ENCODE peak calls at places on chromosomes 13 and 19, in nine cellular contexts. N is NB4, E is A549, J is WTC11, X is H1, G is SK-N-SH, K is K562, L is HCT116, U is GM12878. D is an unnamed sample.

GRCh38 chr13:39600766-39601165 is 2.2 kb downstream of the LHFPL6 start:
- DNase-seq in N (no peak), E (peak), J (peak), X (no peak), G (no peak), K (no peak), L (no peak), U (no peak), D (no peak)

GRCh38 chr13:86002921-86003488 is 203.8 kb upstream of the SLITRK6 start:
- DNase-seq in N (no peak), E (no peak), J (no peak), X (no peak), G (no peak), K (no peak), L (no peak), U (no peak), D (no peak)

GRCh38 chr13:97276862-97277269 is 54.7 kb downstream of the MBNL2 start:
- DNase-seq in N (no peak), E (no peak), J (no peak), X (no peak), G (no peak), K (no peak), L (no peak), U (no peak), D (no peak)

GRCh38 chr19:7395360-7395781 is 46.6 kb downstream of the ARHGEF18 start:
- DNase-seq in N (no peak), E (no peak), J (no peak), X (no peak), G (peak), K (peak), L (no peak), U (no peak), D (peak)

GRCh38 chr19:40279120-40279551 is 6.0 kb downstream of the AKT2 start:
- DNase-seq in N (no peak), E (no peak), J (no peak), X (no peak), G (peak), K (no peak), L (no peak), U (no peak), D (no peak)

GRCh38 chr13:52786747-52787146 is 47.1 kb upstream of the CNMD start:
- DNase-seq in N (no peak), E (no peak), J (no peak), X (no peak), G (no peak), K (no peak), L (peak), U (no peak), D (no peak)

GRCh38 chr19:53903055-53903680 is 5.9 kb upstream of the CACNG7 start:
- DNase-seq in N (peak), E (peak), J (peak), X (no peak), G (no peak), K (peak), L (no peak), U (no peak), D (peak)

GRCh38 chr19:33794578-33795369 is 1.9 kb upstream of the KCTD15 start:
- DNase-seq in N (no peak), E (no peak), J (peak), X (no peak), G (peak), K (no peak), L (no peak), U (no peak), D (no peak)

GRCh38 chr13:106561551-106562170 is 6.3 kb downstream of the ARGLU1 start:
- DNase-seq in N (peak), E (no peak), J (no peak), X (no peak), G (no peak), K (peak), L (no peak), U (peak), D (peak)

GRCh38 chr19:2097330-2098327 is 914 bp downstream of the IZUMO4 start:
- DNase-seq in N (no peak), E (no peak), J (no peak), X (no peak), G (no peak), K (peak), L (no peak), U (no peak), D (no peak)

GRCh38 chr19:55385236-55385748 is 440 bp upstream of the RPL28 start:
- DNase-seq in N (peak), E (peak), J (peak), X (peak), G (peak), K (peak), L (peak), U (peak), D (peak)

GRCh38 chr19:29514525-29515232 is 11.1 kb upstream of the VSTM2B start:
- DNase-seq in N (no peak), E (peak), J (no peak), X (no peak), G (no peak), K (no peak), L (no peak), U (no peak), D (no peak)

GRCh38 chr13:110116072-110116487 is 190.9 kb downstream of the COL4A1 start:
- DNase-seq in N (peak), E (peak), J (peak), X (no peak), G (peak), K (peak), L (peak), U (no peak), D (peak)

GRCh38 chr19:28883241-28883693 is 329.7 kb downstream of the UQCRFS1 start:
- DNase-seq in N (no peak), E (no peak), J (no peak), X (no peak), G (no peak), K (no peak), L (no peak), U (no peak), D (no peak)

GRCh38 chr13:60700994-60701393 is 304.0 kb downstream of the TDRD3 start:
- DNase-seq in N (no peak), E (no peak), J (no peak), X (no peak), G (no peak), K (no peak), L (no peak), U (no peak), D (no peak)

GRCh38 chr13:73913043-73913740 is 221.0 kb downstream of the KLF12 start:
- DNase-seq in N (no peak), E (no peak), J (no peak), X (no peak), G (no peak), K (no peak), L (no peak), U (no peak), D (peak)

GRCh38 chr13:113837554-113838355 is 26.1 kb downstream of the GAS6 start:
- DNase-seq in N (peak), E (peak), J (no peak), X (no peak), G (peak), K (peak), L (peak), U (no peak), D (peak)

GRCh38 chr19:4390017-4390861 is 10.1 kb downstream of the SH3GL1 start:
- DNase-seq in N (no peak), E (no peak), J (peak), X (peak), G (no peak), K (no peak), L (no peak), U (no peak), D (peak)

GRCh38 chr13:45472171-45472705 is 7.5 kb downstream of the COG3 start:
- DNase-seq in N (no peak), E (no peak), J (no peak), X (no peak), G (no peak), K (no peak), L (no peak), U (no peak), D (no peak)

GRCh38 chr13:62280590-62280989 is 864.9 kb upstream of the PCDH20 start:
- DNase-seq in N (peak), E (no peak), J (no peak), X (no peak), G (no peak), K (no peak), L (no peak), U (peak), D (no peak)

GRCh38 chr19:7506385-7507328 is 9.2 kb upstream of the ZNF358 start:
- DNase-seq in N (peak), E (peak), J (peak), X (peak), G (peak), K (peak), L (peak), U (no peak), D (peak)

GRCh38 chr19:18194554-18195238 is 1.7 kb downstream of the MPV17L2 start:
- DNase-seq in N (no peak), E (no peak), J (peak), X (no peak), G (peak), K (peak), L (no peak), U (no peak), D (peak)

GRCh38 chr13:48485447-48485846 is 47.4 kb downstream of the RCBTB2 start:
- DNase-seq in N (no peak), E (no peak), J (no peak), X (no peak), G (no peak), K (no peak), L (no peak), U (no peak), D (no peak)

GRCh38 chr13:110546933-110547332 is 14.6 kb downstream of the RAB20 start:
- DNase-seq in N (no peak), E (peak), J (no peak), X (no peak), G (no peak), K (peak), L (peak), U (no peak), D (peak)

GRCh38 chr19:15154002-15154612 is 46.7 kb downstream of the NOTCH3 start:
- DNase-seq in N (peak), E (peak), J (peak), X (no peak), G (peak), K (peak), L (peak), U (no peak), D (peak)

GRCh38 chr19:41376241-41376997 is at the start of gene TMEM91:
- DNase-seq in N (no peak), E (no peak), J (peak), X (no peak), G (peak), K (no peak), L (no peak), U (no peak), D (peak)

GRCh38 chr13:34647379-34647778 is 294.7 kb upstream of the NBEA start:
- DNase-seq in N (no peak), E (peak), J (no peak), X (no peak), G (no peak), K (no peak), L (no peak), U (no peak), D (no peak)

GRCh38 chr19:35549174-35549788 is 3.9 kb downstream of the TMEM147 start:
- DNase-seq in N (peak), E (peak), J (peak), X (no peak), G (peak), K (peak), L (peak), U (no peak), D (peak)

GRCh38 chr19:17394891-17395415 is 957 bp upstream of the CCDC194 start:
- DNase-seq in N (peak), E (peak), J (peak), X (peak), G (peak), K (peak), L (peak), U (no peak), D (peak)

GRCh38 chr13:32840840-32841713 is 175.1 kb upstream of the KL start:
- DNase-seq in N (no peak), E (no peak), J (no peak), X (no peak), G (no peak), K (no peak), L (no peak), U (peak), D (no peak)

GRCh38 chr13:101698400-101698799 is 245.9 kb downstream of the ITGBL1 start:
- DNase-seq in N (no peak), E (no peak), J (no peak), X (no peak), G (peak), K (no peak), L (no peak), U (no peak), D (no peak)

DNA sequence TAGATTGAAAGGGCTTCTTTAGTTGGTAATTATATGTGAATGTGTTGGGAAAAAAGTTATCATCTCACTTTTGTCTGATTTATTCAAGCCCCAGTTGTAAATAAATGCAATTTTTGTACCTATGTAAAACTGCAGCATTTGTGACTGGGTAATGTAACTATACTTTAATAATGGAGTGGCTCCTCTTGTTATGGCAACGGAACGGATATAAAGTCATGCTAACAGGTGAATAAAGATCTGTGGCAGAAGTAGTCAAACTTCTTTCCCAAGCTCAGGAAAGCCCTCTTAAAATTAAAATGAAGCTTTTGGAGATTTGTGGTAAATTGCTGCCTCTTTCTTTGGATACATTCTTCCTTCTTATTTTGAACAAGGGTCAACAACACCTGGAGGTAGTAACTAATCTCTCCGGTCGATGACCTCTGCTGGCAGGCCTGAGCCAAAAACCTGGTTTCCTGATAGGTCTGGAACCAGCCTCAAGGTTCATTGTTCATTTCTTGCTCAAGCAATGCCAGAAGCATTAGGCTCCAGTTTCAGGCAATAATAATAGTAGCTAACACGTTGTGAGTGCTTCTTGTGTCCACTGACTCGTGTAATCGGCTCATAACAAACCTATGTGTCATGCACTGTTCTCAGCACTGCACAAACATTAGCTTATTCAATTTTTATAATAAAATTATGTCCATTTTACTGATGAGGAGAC is 313.4 kb upstream of the DACH1 start:
- DNase-seq in N (no peak), E (no peak), J (no peak), X (no peak), G (no peak), K (no peak), L (no peak), U (no peak), D (no peak)
- TF ChIP-seq MAX in N (no peak), E (no peak), J (no peak), X (no peak), G (no peak), K (no peak), L (no peak), U (no peak), D (no peak)

DNA sequence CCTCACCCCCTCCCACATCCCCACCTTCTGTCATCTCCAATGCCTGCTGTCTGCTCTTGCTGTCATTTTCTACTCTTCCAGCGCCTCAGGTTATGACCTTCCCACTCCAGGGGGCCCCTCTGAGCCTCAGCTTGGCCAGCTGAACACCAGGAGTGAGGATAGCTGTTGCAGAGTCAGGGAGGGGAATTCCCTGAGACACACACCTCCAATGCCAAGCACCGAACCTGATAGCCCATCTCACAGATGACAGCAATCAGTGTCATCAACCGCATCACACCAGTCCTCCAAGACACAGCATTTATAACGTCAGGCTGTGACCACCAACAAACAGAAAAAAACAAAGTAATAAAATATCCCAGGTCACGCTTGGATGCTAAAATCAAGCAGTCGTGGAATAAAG is 193.5 kb downstream of the ZNF536 start:
- DNase-seq in N (no peak), E (no peak), J (no peak), X (no peak), G (no peak), K (no peak), L (no peak), U (no peak), D (no peak)
- TF ChIP-seq MAX in N (no peak), E (no peak), J (no peak), X (no peak), G (no peak), K (no peak), L (no peak), U (no peak), D (no peak)

GRCh38 chr13:83503424-83503823 is 378.9 kb downstream of the SLITRK1 start:
- DNase-seq in N (no peak), E (no peak), J (no peak), X (no peak), G (no peak), K (no peak), L (no peak), U (no peak), D (no peak)

GRCh38 chr13:83498045-83498444 is 384.2 kb downstream of the SLITRK1 start:
- DNase-seq in N (no peak), E (no peak), J (no peak), X (no peak), G (no peak), K (no peak), L (no peak), U (no peak), D (no peak)

GRCh38 chr13:83496501-83496900 is 385.8 kb downstream of the SLITRK1 start:
- DNase-seq in N (no peak), E (no peak), J (no peak), X (no peak), G (no peak), K (no peak), L (no peak), U (no peak), D (no peak)

GRCh38 chr13:83499286-83499685 is 383.0 kb downstream of the SLITRK1 start:
- DNase-seq in N (no peak), E (peak), J (no peak), X (no peak), G (no peak), K (no peak), L (no peak), U (no peak), D (no peak)

GRCh38 chr13:83498486-83499190 is 383.6 kb downstream of the SLITRK1 start:
- DNase-seq in N (no peak), E (peak), J (no peak), X (no peak), G (no peak), K (no peak), L (no peak), U (no peak), D (no peak)
- TF ChIP-seq MAX in N (no peak), E (no peak), J (no peak), X (no peak), G (no peak), K (no peak), L (no peak), U (no peak), D (no peak)

GRCh38 chr19:32407004-32407992 is 1.7 kb downstream of the DPY19L3 start:
- DNase-seq in N (peak), E (no peak), J (no peak), X (no peak), G (peak), K (peak), L (no peak), U (no peak), D (no peak)
- TF ChIP-seq MAX in N (no peak), E (no peak), J (no peak), X (no peak), G (no peak), K (no peak), L (no peak), U (no peak), D (no peak)

DNA sequence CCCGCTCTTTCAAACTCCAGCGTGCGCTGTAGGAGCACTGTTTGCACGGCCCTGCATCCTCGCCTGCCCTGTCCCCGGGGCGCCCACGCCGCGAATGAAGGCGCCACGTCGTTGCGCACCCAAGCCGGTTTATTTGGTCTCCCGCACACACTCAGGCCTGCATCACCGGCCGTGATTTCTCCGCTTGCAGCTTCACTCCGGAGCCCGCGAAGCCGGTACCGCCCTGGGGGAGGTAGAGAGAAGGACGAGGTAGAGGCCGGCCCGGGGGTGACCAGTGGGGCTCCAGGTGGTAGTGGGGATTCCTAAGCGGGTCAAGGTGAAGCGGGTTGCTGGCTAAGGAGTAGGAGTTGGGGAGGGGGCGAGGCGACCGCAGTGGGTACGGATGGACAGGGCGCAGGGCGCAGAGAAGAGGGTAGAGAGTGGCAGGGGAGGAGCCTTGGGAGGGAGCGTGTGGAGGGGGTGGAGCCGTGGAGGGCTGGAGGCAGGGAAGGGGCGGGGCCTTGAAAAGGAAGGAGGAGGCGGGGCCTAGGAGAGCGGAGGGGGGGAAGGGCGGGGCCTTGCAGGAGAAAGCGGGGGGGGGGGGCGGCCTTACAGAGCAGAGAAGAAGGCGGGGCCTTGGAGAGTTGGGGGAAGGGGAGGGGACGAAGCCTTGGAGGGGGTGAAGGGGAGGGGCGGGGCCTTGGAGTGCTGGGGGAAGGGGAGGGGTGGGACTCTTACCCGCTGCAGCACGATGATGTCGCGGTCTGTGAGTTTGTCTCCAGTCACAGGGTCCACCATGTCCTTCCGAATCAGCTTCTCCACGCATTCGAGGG is 24.6 kb downstream of the NOSIP start:
- DNase-seq in N (peak), E (peak), J (peak), X (peak), G (peak), K (peak), L (peak), U (no peak), D (peak)
- TF ChIP-seq MAX in N (no peak), E (no peak), J (no peak), X (no peak), G (no peak), K (no peak), L (no peak), U (no peak), D (no peak)

GRCh38 chr13:69857188-69857821 is 250.3 kb upstream of the ATXN8OS start:
- DNase-seq in N (peak), E (peak), J (no peak), X (no peak), G (peak), K (peak), L (peak), U (peak), D (peak)
- TF ChIP-seq MAX in N (no peak), E (no peak), J (no peak), X (no peak), G (no peak), K (no peak), L (no peak), U (no peak), D (no peak)

GRCh38 chr19:38642176-38642575 is 5.3 kb upstream of the ACTN4 start:
- DNase-seq in N (no peak), E (no peak), J (no peak), X (no peak), G (no peak), K (no peak), L (no peak), U (no peak), D (no peak)
- TF ChIP-seq MAX in N (no peak), E (no peak), J (no peak), X (no peak), G (no peak), K (no peak), L (no peak), U (no peak), D (no peak)

DNA sequence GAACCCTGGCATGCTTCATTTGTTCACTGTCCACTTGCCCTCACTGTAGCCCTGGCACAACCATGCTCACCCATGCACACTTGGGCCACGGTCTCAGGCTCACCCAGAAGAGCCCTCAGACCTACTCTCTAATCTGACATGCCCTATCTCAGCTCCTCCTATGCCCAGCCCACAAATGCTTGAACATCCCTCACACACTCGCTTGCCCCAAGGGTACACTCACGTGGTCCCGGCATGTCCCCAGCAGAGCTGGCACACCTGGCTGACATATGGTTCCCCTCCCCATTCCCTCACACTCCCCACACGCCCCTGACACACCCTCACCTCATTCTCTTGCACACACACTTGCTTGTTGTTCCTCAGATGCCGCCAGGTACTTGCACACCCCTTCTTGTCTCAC is 55.7 kb downstream of the MAP4K1 start:
- DNase-seq in N (no peak), E (no peak), J (no peak), X (no peak), G (no peak), K (no peak), L (no peak), U (no peak), D (no peak)
- TF ChIP-seq MAX in N (no peak), E (no peak), J (no peak), X (no peak), G (no peak), K (no peak), L (no peak), U (no peak), D (no peak)

GRCh38 chr13:47241446-47241845 is 344.6 kb upstream of the HTR2A start:
- DNase-seq in N (no peak), E (peak), J (peak), X (no peak), G (no peak), K (peak), L (no peak), U (no peak), D (no peak)
- TF ChIP-seq MAX in N (no peak), E (no peak), J (no peak), X (no peak), G (no peak), K (no peak), L (no peak), U (no peak), D (no peak)